ENCODE peak calls at places on chromosomes 6 and 20, in six cellular contexts. One of them, this sample, is unnamed.

GRCh38 chr6:15495375-15495901 is 167.4 kb downstream of the DTNBP1 start:
- DNase-seq in PC-3: no peak
- DNase-seq in NCI-H510A treated with DMSO at 0.1 percent for 48 hours: no peak
- DNase-seq in activated effector memory CD4-positive, alpha-beta T cell treated with anti-CD3 and anti-CD28 coated beads, Interleukin-2, amount 50 U/mL, for 16 hours: no peak
- DNase-seq in activated CD4-positive, alpha-beta T cell treated with anti-CD3 and anti-CD28 coated beads for 36 hours: no peak
- DNase-seq in astrocyte: no peak
- DNase-seq in this sample: no peak

GRCh38 chr20:61356171-61356570 is 104.1 kb downstream of the CDH4 start:
- DNase-seq in PC-3: no peak
- DNase-seq in NCI-H510A treated with DMSO at 0.1 percent for 48 hours: no peak
- DNase-seq in activated effector memory CD4-positive, alpha-beta T cell treated with anti-CD3 and anti-CD28 coated beads, Interleukin-2, amount 50 U/mL, for 16 hours: no peak
- DNase-seq in activated CD4-positive, alpha-beta T cell treated with anti-CD3 and anti-CD28 coated beads for 36 hours: no peak
- DNase-seq in astrocyte: no peak
- DNase-seq in this sample: no peak

GRCh38 chr6:163416640-163417253 is 2.2 kb downstream of the QKI start:
- DNase-seq in PC-3: peak; percentile 83
- DNase-seq in NCI-H510A treated with DMSO at 0.1 percent for 48 hours: peak; percentile 30
- DNase-seq in activated effector memory CD4-positive, alpha-beta T cell treated with anti-CD3 and anti-CD28 coated beads, Interleukin-2, amount 50 U/mL, for 16 hours: no peak
- DNase-seq in activated CD4-positive, alpha-beta T cell treated with anti-CD3 and anti-CD28 coated beads for 36 hours: peak; percentile 54
- DNase-seq in astrocyte: peak; percentile 84
- DNase-seq in this sample: no peak

GRCh38 chr20:35562541-35563110 is 20.7 kb downstream of the ERGIC3 start:
- DNase-seq in PC-3: no peak
- DNase-seq in NCI-H510A treated with DMSO at 0.1 percent for 48 hours: no peak
- DNase-seq in activated effector memory CD4-positive, alpha-beta T cell treated with anti-CD3 and anti-CD28 coated beads, Interleukin-2, amount 50 U/mL, for 16 hours: peak; percentile 36
- DNase-seq in activated CD4-positive, alpha-beta T cell treated with anti-CD3 and anti-CD28 coated beads for 36 hours: no peak
- DNase-seq in astrocyte: no peak
- DNase-seq in this sample: no peak

GRCh38 chr6:24797596-24798216 is 1.0 kb downstream of the ARMH2 start:
- DNase-seq in PC-3: no peak
- DNase-seq in NCI-H510A treated with DMSO at 0.1 percent for 48 hours: peak; percentile 18
- DNase-seq in activated effector memory CD4-positive, alpha-beta T cell treated with anti-CD3 and anti-CD28 coated beads, Interleukin-2, amount 50 U/mL, for 16 hours: no peak
- DNase-seq in activated CD4-positive, alpha-beta T cell treated with anti-CD3 and anti-CD28 coated beads for 36 hours: no peak
- DNase-seq in astrocyte: no peak
- DNase-seq in this sample: no peak

GRCh38 chr20:20410678-20411077 is 42.8 kb downstream of the INSM1 start:
- DNase-seq in PC-3: no peak
- DNase-seq in NCI-H510A treated with DMSO at 0.1 percent for 48 hours: peak; percentile 92
- DNase-seq in activated effector memory CD4-positive, alpha-beta T cell treated with anti-CD3 and anti-CD28 coated beads, Interleukin-2, amount 50 U/mL, for 16 hours: no peak
- DNase-seq in activated CD4-positive, alpha-beta T cell treated with anti-CD3 and anti-CD28 coated beads for 36 hours: no peak
- DNase-seq in astrocyte: peak; percentile 14
- DNase-seq in this sample: no peak

GRCh38 chr6:166615059-166615770 is 11.8 kb downstream of the RPS6KA2 start:
- DNase-seq in PC-3: no peak
- DNase-seq in NCI-H510A treated with DMSO at 0.1 percent for 48 hours: no peak
- DNase-seq in activated effector memory CD4-positive, alpha-beta T cell treated with anti-CD3 and anti-CD28 coated beads, Interleukin-2, amount 50 U/mL, for 16 hours: no peak
- DNase-seq in activated CD4-positive, alpha-beta T cell treated with anti-CD3 and anti-CD28 coated beads for 36 hours: no peak
- DNase-seq in astrocyte: peak; percentile 66
- DNase-seq in this sample: no peak

GRCh38 chr6:135739288-135739687 is 112.2 kb upstream of the PDE7B start:
- DNase-seq in PC-3: peak; percentile 59
- DNase-seq in NCI-H510A treated with DMSO at 0.1 percent for 48 hours: no peak
- DNase-seq in activated effector memory CD4-positive, alpha-beta T cell treated with anti-CD3 and anti-CD28 coated beads, Interleukin-2, amount 50 U/mL, for 16 hours: no peak
- DNase-seq in activated CD4-positive, alpha-beta T cell treated with anti-CD3 and anti-CD28 coated beads for 36 hours: peak; percentile 4
- DNase-seq in astrocyte: peak; percentile 100
- DNase-seq in this sample: no peak

GRCh38 chr6:43447604-43448003 is 7.7 kb downstream of the DLK2 start:
- DNase-seq in PC-3: no peak
- DNase-seq in NCI-H510A treated with DMSO at 0.1 percent for 48 hours: no peak
- DNase-seq in activated effector memory CD4-positive, alpha-beta T cell treated with anti-CD3 and anti-CD28 coated beads, Interleukin-2, amount 50 U/mL, for 16 hours: no peak
- DNase-seq in activated CD4-positive, alpha-beta T cell treated with anti-CD3 and anti-CD28 coated beads for 36 hours: no peak
- DNase-seq in astrocyte: no peak
- DNase-seq in this sample: no peak

GRCh38 chr6:124984668-124985338 is 22.6 kb downstream of the RNF217 start:
- DNase-seq in PC-3: peak; percentile 67
- DNase-seq in NCI-H510A treated with DMSO at 0.1 percent for 48 hours: no peak
- DNase-seq in activated effector memory CD4-positive, alpha-beta T cell treated with anti-CD3 and anti-CD28 coated beads, Interleukin-2, amount 50 U/mL, for 16 hours: no peak
- DNase-seq in activated CD4-positive, alpha-beta T cell treated with anti-CD3 and anti-CD28 coated beads for 36 hours: no peak
- DNase-seq in astrocyte: peak; percentile 55
- DNase-seq in this sample: no peak